ENCODE peak calls at places on chromosomes 1 and 21, in five cellular contexts. B, C, A, N and L are unnamed samples.

GRCh38 chr21:37564924-37565529 is 198.5 kb downstream of the DYRK1A start:
- DNase-seq in B (peak; percentile 23), C (no peak), A (no peak), N (peak; percentile 29), L (peak; percentile 29)

GRCh38 chr1:241413386-241413785 is 56.4 kb upstream of the RGS7 start:
- DNase-seq in B (no peak), C (peak; percentile 96), A (no peak), N (no peak), L (no peak)

GRCh38 chr1:145771056-145771455 is 51.8 kb downstream of the CD160 start:
- DNase-seq in B (no peak), C (no peak), A (no peak), N (no peak), L (no peak)

GRCh38 chr1:195373831-195374230 is 1234.4 kb downstream of the KCNT2 start:
- DNase-seq in B (no peak), C (peak; percentile 82), A (no peak), N (no peak), L (no peak)

GRCh38 chr1:27132624-27133023 is 22.3 kb downstream of the SLC9A1 start:
- DNase-seq in B (no peak), C (no peak), A (no peak), N (no peak), L (no peak)

GRCh38 chr21:15421947-15422346 is 307.8 kb upstream of the USP25 start:
- DNase-seq in B (no peak), C (no peak), A (no peak), N (no peak), L (no peak)

GRCh38 chr1:108962681-108963051 is 618 bp downstream of the CLCC1 start:
- DNase-seq in B (peak; percentile 54), C (no peak), A (no peak), N (peak; percentile 66), L (peak; percentile 37)

GRCh38 chr1:233503351-233503950 is 110.5 kb upstream of the KCNK1 start:
- DNase-seq in B (no peak), C (no peak), A (no peak), N (no peak), L (no peak)

GRCh38 chr1:230509281-230509977 is 83.3 kb upstream of the PGBD5 start:
- DNase-seq in B (no peak), C (peak; percentile 82), A (no peak), N (no peak), L (peak; percentile 42)

GRCh38 chr21:20902511-20902910 is 95.7 kb upstream of the NCAM2 start:
- DNase-seq in B (no peak), C (no peak), A (no peak), N (no peak), L (no peak)

GRCh38 chr21:45020629-45021427 is 53.6 kb upstream of the ADARB1 start:
- DNase-seq in B (no peak), C (peak; percentile 16), A (no peak), N (no peak), L (no peak)

GRCh38 chr1:112769611-112770010 is 54.5 kb upstream of the PPM1J start:
- DNase-seq in B (no peak), C (no peak), A (no peak), N (no peak), L (no peak)

GRCh38 chr1:107935396-107936064 is 29.4 kb downstream of the VAV3 start:
- DNase-seq in B (no peak), C (no peak), A (no peak), N (no peak), L (no peak)

GRCh38 chr1:243842978-243843490 is 7.0 kb downstream of the AKT3 start:
- DNase-seq in B (no peak), C (peak; percentile 82), A (no peak), N (no peak), L (no peak)

GRCh38 chr1:55399385-55399784 is 184.2 kb upstream of the USP24 start:
- DNase-seq in B (no peak), C (no peak), A (no peak), N (peak; percentile 19), L (no peak)

GRCh38 chr21:37149411-37149810 is 76.4 kb downstream of the TTC3 start:
- DNase-seq in B (no peak), C (peak; percentile 87), A (no peak), N (no peak), L (no peak)

GRCh38 chr1:213136190-213136917 is 85.3 kb downstream of the RPS6KC1 start:
- DNase-seq in B (no peak), C (no peak), A (no peak), N (no peak), L (no peak)

GRCh38 chr1:91529856-91530255 is 29.2 kb downstream of the CDC7 start:
- DNase-seq in B (no peak), C (peak; percentile 86), A (no peak), N (no peak), L (peak; percentile 27)

GRCh38 chr1:102172200-102172599 is 175.5 kb upstream of the OLFM3 start:
- DNase-seq in B (no peak), C (no peak), A (no peak), N (no peak), L (no peak)

GRCh38 chr1:25671929-25672328 is 55.3 kb downstream of the MAN1C1 start:
- DNase-seq in B (no peak), C (no peak), A (no peak), N (peak; percentile 43), L (no peak)

GRCh38 chr21:43613755-43614638 is 45.3 kb downstream of the HSF2BP start:
- DNase-seq in B (no peak), C (peak; percentile 71), A (no peak), N (no peak), L (no peak)

GRCh38 chr1:46581685-46582455 is 22.2 kb downstream of the MKNK1 start:
- DNase-seq in B (no peak), C (no peak), A (no peak), N (no peak), L (no peak)

GRCh38 chr1:155199792-155200191 is 7.9 kb downstream of the THBS3 start:
- DNase-seq in B (no peak), C (no peak), A (peak; percentile 22), N (no peak), L (no peak)

GRCh38 chr1:56584910-56585528 is 5.7 kb upstream of the PLPP3 start:
- DNase-seq in B (peak; percentile 58), C (peak; percentile 84), A (no peak), N (peak; percentile 60), L (no peak)

GRCh38 chr1:200029035-200029623 is 1.6 kb downstream of the NR5A2 start:
- DNase-seq in B (peak; percentile 74), C (peak; percentile 41), A (no peak), N (peak; percentile 87), L (no peak)

GRCh38 chr1:225879521-225880209 is 2.5 kb downstream of the TMEM63A start:
- DNase-seq in B (peak; percentile 64), C (no peak), A (peak; percentile 76), N (peak; percentile 71), L (no peak)

GRCh38 chr1:12275370-12275769 is 45.5 kb downstream of the VPS13D start:
- DNase-seq in B (peak; percentile 28), C (peak; percentile 30), A (no peak), N (peak; percentile 42), L (no peak)

GRCh38 chr1:192846950-192847349 is 38.1 kb downstream of the RGS2 start:
- DNase-seq in B (no peak), C (peak; percentile 4), A (no peak), N (no peak), L (no peak)

GRCh38 chr1:230215049-230215448 is 148.0 kb downstream of the GALNT2 start:
- DNase-seq in B (peak; percentile 65), C (peak; percentile 76), A (no peak), N (peak; percentile 72), L (peak; percentile 73)

GRCh38 chr1:213669964-213670691 is 317.6 kb upstream of the PROX1 start:
- DNase-seq in B (no peak), C (no peak), A (no peak), N (no peak), L (no peak)

GRCh38 chr1:84433253-84434080 is 35.2 kb downstream of the DNASE2B start:
- DNase-seq in B (peak; percentile 60), C (peak; percentile 85), A (peak; percentile 40), N (peak; percentile 67), L (no peak)
- H3K4me3 ChIP-seq in B (no peak overlapping the region), C (peak overlapping the region; percentile 29), A (peak overlapping the region; percentile 40), N (no peak overlapping the region), L (no peak overlapping the region)

DNA sequence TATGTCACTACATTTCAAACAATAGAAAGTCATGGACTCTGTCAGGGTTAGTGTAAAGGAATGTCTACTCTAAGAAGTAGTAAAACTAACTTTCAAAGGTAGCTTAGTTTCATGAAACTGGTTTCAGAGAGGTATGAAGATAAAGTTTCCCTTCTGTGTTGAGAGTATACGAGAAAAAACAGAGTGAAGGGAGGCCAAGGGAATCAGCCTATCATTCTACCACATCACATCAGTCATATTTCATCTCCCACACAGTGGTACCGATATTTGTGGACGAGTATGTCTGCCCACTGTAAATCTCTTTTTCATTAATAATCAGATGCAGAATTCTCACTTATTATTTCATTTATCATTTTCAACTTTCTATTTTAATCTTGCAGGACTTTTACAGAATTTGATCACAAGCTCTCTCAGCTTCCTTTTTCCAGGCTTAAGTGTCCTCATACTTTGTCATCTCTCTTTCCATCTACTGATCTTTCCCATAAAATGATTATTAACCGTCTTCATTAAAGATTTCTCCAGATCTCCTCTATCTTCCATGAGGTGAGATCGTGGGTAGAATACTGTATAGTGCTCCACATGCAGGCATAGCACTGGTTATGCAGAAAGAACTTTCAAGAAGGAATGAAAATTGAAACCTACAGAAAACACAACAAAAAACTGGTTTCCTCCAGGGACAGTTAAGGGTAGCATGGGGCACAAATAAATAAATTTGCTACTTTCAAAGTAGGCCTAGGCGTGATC is 11.5 kb upstream of the IFI16 start:
- DNase-seq in B (no peak), C (no peak), A (no peak), N (no peak), L (no peak)
- H3K4me3 ChIP-seq in B (no peak overlapping the region), C (no peak overlapping the region), A (peak overlapping the region; percentile 74), N (no peak overlapping the region), L (peak overlapping the region; percentile 46)

GRCh38 chr21:26961704-26962103 is 5.2 kb downstream of the ADAMTS5 start:
- DNase-seq in B (no peak), C (no peak), A (no peak), N (peak; percentile 40), L (no peak)
- H3K4me3 ChIP-seq in B (no peak overlapping the region), C (no peak overlapping the region), A (no peak overlapping the region), N (no peak overlapping the region), L (no peak overlapping the region)

GRCh38 chr1:8408151-8408839 is 90.4 kb downstream of the SLC45A1 start:
- DNase-seq in B (peak; percentile 82), C (peak; percentile 96), A (peak; percentile 84), N (peak; percentile 84), L (no peak)

GRCh38 chr1:8407652-8408051 is 89.7 kb downstream of the SLC45A1 start:
- DNase-seq in B (no peak), C (no peak), A (no peak), N (no peak), L (no peak)

GRCh38 chr1:8410791-8411190 is 92.9 kb downstream of the SLC45A1 start:
- DNase-seq in B (no peak), C (no peak), A (no peak), N (no peak), L (no peak)

GRCh38 chr1:8409107-8409506 is 91.2 kb downstream of the SLC45A1 start:
- DNase-seq in B (no peak), C (peak; percentile 85), A (no peak), N (no peak), L (no peak)

DNA sequence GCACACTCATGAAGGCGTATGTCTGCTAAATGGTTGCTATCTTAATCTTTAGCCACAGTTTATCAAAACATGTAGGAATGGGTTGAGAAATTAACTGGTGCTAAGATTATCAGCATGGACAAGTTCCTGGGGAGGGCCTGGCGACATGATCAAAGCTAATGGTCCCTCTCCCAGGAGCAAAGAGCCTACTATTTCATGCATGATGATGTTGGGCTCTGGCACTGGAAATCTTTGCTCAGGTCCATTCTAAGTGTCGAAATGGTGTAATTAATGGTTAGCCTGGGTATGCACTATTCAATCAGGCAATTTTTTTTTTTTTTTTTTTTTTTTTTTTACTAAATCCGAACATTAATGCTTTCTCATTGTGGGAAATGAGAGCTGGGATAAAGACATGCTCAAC is 91.8 kb downstream of the SLC45A1 start:
- DNase-seq in B (no peak), C (no peak), A (no peak), N (no peak), L (no peak)
- H3K4me3 ChIP-seq in B (no peak overlapping the region), C (no peak overlapping the region), A (peak overlapping the region; percentile 45), N (no peak overlapping the region), L (no peak overlapping the region)